ENCODE peak calls at places on chromosomes 13 and 19, in six cellular contexts. I, L, P, S, O and U are unnamed samples.

GRCh38 chr13:25132984-25133383 is 37.0 kb downstream of the PABPC3 start:
- DNase-seq in I (no peak), L (no peak), P (no peak), S (no peak), O (no peak), U (no peak)

GRCh38 chr13:109145631-109146030 is 516.2 kb downstream of the MYO16 start:
- DNase-seq in I (peak), L (peak), P (no peak), S (peak), O (peak), U (no peak)

GRCh38 chr13:34300559-34300958 is 482.6 kb downstream of the RFC3 start:
- DNase-seq in I (no peak), L (no peak), P (no peak), S (no peak), O (no peak), U (no peak)

GRCh38 chr19:47698631-47699359 is 14.4 kb upstream of the EHD2 start:
- DNase-seq in I (no peak), L (no peak), P (no peak), S (no peak), O (no peak), U (no peak)

GRCh38 chr13:101146101-101146898 is 270.0 kb downstream of the NALCN start:
- DNase-seq in I (no peak), L (no peak), P (no peak), S (no peak), O (no peak), U (no peak)

GRCh38 chr13:23378009-23378632 is 55.4 kb downstream of the SACS start:
- DNase-seq in I (no peak), L (peak), P (no peak), S (no peak), O (peak), U (no peak)

GRCh38 chr19:1936430-1936829 is 4.5 kb upstream of the CSNK1G2 start:
- DNase-seq in I (no peak), L (no peak), P (no peak), S (no peak), O (no peak), U (no peak)

GRCh38 chr19:13846533-13847032 is 30.4 kb upstream of the NANOS3 start:
- DNase-seq in I (no peak), L (peak), P (peak), S (no peak), O (peak), U (peak)

GRCh38 chr19:35299523-35300339 is 7.8 kb downstream of the MAG start:
- DNase-seq in I (no peak), L (no peak), P (no peak), S (no peak), O (no peak), U (no peak)

GRCh38 chr13:99120751-99121150 is 79.9 kb upstream of the UBAC2 start:
- DNase-seq in I (no peak), L (no peak), P (no peak), S (no peak), O (no peak), U (no peak)

GRCh38 chr19:55258476-55258827 is 365 bp downstream of the PPP6R1 start:
- DNase-seq in I (no peak), L (no peak), P (no peak), S (peak), O (peak), U (peak)